ENCODE peak calls at places on chromosome X, in six cellular contexts. O is stomach, F is esophagus muscularis mucosa, V is SK-N-SH, U is HepG2, J is A549. I is an unnamed sample. For H3K9me3, the result is how much of the 10 kb centered on the place peaks cover.

GRCh38 chrX:13778916-13779315 is 38.0 kb downstream of the GPM6B start:
- DNase-seq in O (no peak), F (no peak), V (no peak), U (no peak), J (no peak), I (no peak)

GRCh38 chrX:43559643-43560042 is 96.5 kb upstream of the MAOA start:
- DNase-seq in O (peak), F (no peak), V (peak), U (peak), J (peak), I (no peak)

GRCh38 chrX:9797961-9798360 is 11.7 kb downstream of the SHROOM2 start:
- DNase-seq in O (no peak), F (no peak), V (no peak), U (no peak), J (no peak), I (no peak)

GRCh38 chrX:105495376-105495775 is 274.9 kb upstream of the TEX13A start:
- DNase-seq in O (no peak), F (no peak), V (no peak), U (no peak), J (no peak), I (no peak)

GRCh38 chrX:132986556-132986955 is 28.1 kb upstream of the HS6ST2 start:
- DNase-seq in O (no peak), F (no peak), V (no peak), U (no peak), J (no peak), I (no peak)

GRCh38 chrX:119121341-119121740 is 6.3 kb downstream of the KIAA1210 start:
- DNase-seq in O (no peak), F (no peak), V (no peak), U (no peak), J (no peak), I (no peak)

GRCh38 chrX:119655125-119655524 is 37.8 kb downstream of the SEPTIN6 start:
- DNase-seq in O (no peak), F (no peak), V (peak), U (no peak), J (no peak), I (no peak)

GRCh38 chrX:140762061-140762460 is 52.5 kb downstream of the LINC00632 start:
- DNase-seq in O (peak), F (no peak), V (peak), U (peak), J (peak), I (no peak)

GRCh38 chrX:100710816-100711215 is 21.1 kb downstream of the SYTL4 start:
- DNase-seq in O (no peak), F (no peak), V (no peak), U (no peak), J (no peak), I (no peak)

GRCh38 chrX:31353095-31353494 is 281.3 kb upstream of the FTHL17 start:
- DNase-seq in O (no peak), F (no peak), V (no peak), U (no peak), J (no peak), I (no peak)

GRCh38 chrX:38804481-38805293 is 3.4 kb downstream of the MID1IP1 start:
- DNase-seq in O (peak), F (no peak), V (peak), U (no peak), J (peak), I (no peak)

GRCh38 chrX:9730078-9730477 is 35.6 kb downstream of the GPR143 start:
- DNase-seq in O (no peak), F (no peak), V (no peak), U (no peak), J (no peak), I (no peak)

GRCh38 chrX:14497184-14497666 is 32.1 kb upstream of the GLRA2 start:
- DNase-seq in O (no peak), F (no peak), V (no peak), U (no peak), J (no peak), I (no peak)

GRCh38 chrX:65502618-65503017 is 32.0 kb downstream of the LAS1L start:
- DNase-seq in O (no peak), F (no peak), V (no peak), U (no peak), J (no peak), I (no peak)

GRCh38 chrX:145923376-145923775 is 105.7 kb downstream of the SLITRK2 start:
- DNase-seq in O (no peak), F (no peak), V (no peak), U (no peak), J (no peak), I (no peak)

GRCh38 chrX:68889244-68889643 is 60.4 kb downstream of the EFNB1 start:
- DNase-seq in O (no peak), F (no peak), V (no peak), U (no peak), J (no peak), I (no peak)

GRCh38 chrX:68789966-68790365 is 38.9 kb upstream of the EFNB1 start:
- DNase-seq in O (no peak), F (no peak), V (no peak), U (no peak), J (no peak), I (no peak)

GRCh38 chrX:40628506-40628905 is 5.3 kb downstream of the MPC1L start:
- DNase-seq in O (no peak), F (no peak), V (no peak), U (no peak), J (no peak), I (no peak)

GRCh38 chrX:20686256-20686655 is 419.5 kb upstream of the RPS6KA3 start:
- DNase-seq in O (no peak), F (no peak), V (no peak), U (no peak), J (no peak), I (no peak)

GRCh38 chrX:12580548-12580947 is 210.7 kb upstream of the PRPS2 start:
- DNase-seq in O (no peak), F (no peak), V (no peak), U (peak), J (peak), I (no peak)

GRCh38 chrX:65821721-65822496 is 154.5 kb downstream of the MSN start:
- DNase-seq in O (no peak), F (no peak), V (no peak), U (no peak), J (no peak), I (no peak)

GRCh38 chrX:119688856-119689455 is 4.0 kb downstream of the SEPTIN6 start:
- DNase-seq in O (no peak), F (no peak), V (no peak), U (no peak), J (no peak), I (no peak)

GRCh38 chrX:23661671-23662070 is 5.6 kb upstream of the PRDX4 start:
- DNase-seq in O (no peak), F (no peak), V (no peak), U (no peak), J (no peak), I (no peak)

GRCh38 chrX:19886888-19887531 is 390 bp downstream of the SH3KBP1 start:
- DNase-seq in O (peak), F (no peak), V (peak), U (no peak), J (peak), I (no peak)

GRCh38 chrX:20515841-20516461 is 249.2 kb upstream of the RPS6KA3 start:
- DNase-seq in O (no peak), F (no peak), V (no peak), U (peak), J (peak), I (no peak)

GRCh38 chrX:150324035-150324728 is 38.9 kb upstream of the MAMLD1 start:
- DNase-seq in O (no peak), F (no peak), V (no peak), U (peak), J (peak), I (no peak)

GRCh38 chrX:38578152-38578551 is 16.8 kb downstream of the TSPAN7 start:
- DNase-seq in O (no peak), F (no peak), V (no peak), U (peak), J (no peak), I (no peak)

GRCh38 chrX:126137899-126138298 is 28.2 kb downstream of the DCAF12L2 start:
- DNase-seq in O (no peak), F (no peak), V (peak), U (no peak), J (no peak), I (no peak)

GRCh38 chrX:131985526-131986049 is 37.5 kb upstream of the STK26 start:
- DNase-seq in O (no peak), F (no peak), V (no peak), U (peak), J (no peak), I (no peak)

GRCh38 chrX:55167124-55167523 is 53.0 kb upstream of the PAGE5 start:
- DNase-seq in O (no peak), F (no peak), V (no peak), U (no peak), J (no peak), I (no peak)

GRCh38 chrX:119640621-119641020 is 34.4 kb upstream of the NKRF start:
- DNase-seq in O (no peak), F (no peak), V (no peak), U (no peak), J (no peak), I (no peak)

GRCh38 chrX:16491461-16491860 is 158.5 kb upstream of the S100G start:
- DNase-seq in O (no peak), F (no peak), V (no peak), U (no peak), J (no peak), I (no peak)

GRCh38 chrX:103343105-103343504 is 13.1 kb downstream of the TCEAL7 start:
- DNase-seq in O (peak), F (no peak), V (peak), U (no peak), J (peak), I (peak)

GRCh38 chrX:14694631-14695030 is 165.3 kb downstream of the GLRA2 start:
- DNase-seq in O (no peak), F (no peak), V (no peak), U (no peak), J (no peak), I (no peak)

GRCh38 chrX:133190877-133191738 is 27.0 kb downstream of the TFDP3 start:
- DNase-seq in O (no peak), F (no peak), V (no peak), U (no peak), J (no peak), I (no peak)

GRCh38 chrX:39905475-39905889 is 192.3 kb downstream of the BCOR start:
- DNase-seq in O (no peak), F (no peak), V (peak), U (no peak), J (no peak), I (no peak)

GRCh38 chrX:123859409-123859827 is 435 bp upstream of the XIAP start:
- DNase-seq in O (peak), F (peak), V (peak), U (no peak), J (no peak), I (peak)

DNA sequence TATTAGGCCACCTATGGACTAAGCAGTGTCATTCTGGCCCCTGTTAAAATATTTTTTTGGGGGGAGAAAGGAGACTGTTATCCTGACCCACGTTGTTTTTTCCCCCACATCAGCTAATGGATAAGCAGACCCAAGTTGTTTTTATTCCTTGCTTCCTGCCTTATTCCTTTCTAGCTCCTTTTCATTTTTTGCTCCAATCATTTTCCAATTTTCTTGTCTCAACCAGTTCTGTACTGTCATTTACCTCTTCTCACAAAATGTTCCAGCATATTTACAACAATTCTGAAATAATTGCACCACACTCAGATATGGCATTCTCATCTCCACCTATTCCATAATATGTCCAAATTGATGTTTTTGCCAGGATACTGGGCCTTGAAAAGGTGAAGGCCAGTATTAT is 150.3 kb downstream of the NEXMIF start:
- DNase-seq in O (no peak), F (no peak), V (no peak), U (no peak), J (no peak), I (no peak)
- TF ChIP-seq EP300 in O (no peak), F (no peak), V (no peak), U (no peak), J (no peak), I (no peak)

DNA sequence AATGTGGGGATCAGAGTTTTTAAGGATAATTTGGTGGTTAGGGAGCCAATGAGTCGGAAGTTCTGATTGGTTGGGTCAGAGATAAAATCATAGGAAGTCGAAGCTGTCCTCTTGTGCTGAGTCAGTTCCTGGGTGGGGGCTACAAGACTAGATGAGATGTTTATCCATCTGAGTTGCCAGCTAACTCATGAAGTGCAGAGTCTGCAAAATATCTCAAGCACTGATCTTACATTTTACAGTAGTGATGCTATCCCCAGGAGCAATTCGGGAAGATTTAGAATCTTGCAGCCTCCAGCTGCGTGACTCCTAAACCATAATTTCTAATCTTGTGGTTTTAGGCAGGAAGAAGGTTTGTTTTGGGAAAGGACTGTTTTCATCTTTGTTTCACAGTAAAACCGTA is 565.8 kb upstream of the SPANXN1 start:
- DNase-seq in O (no peak), F (no peak), V (no peak), U (no peak), J (no peak), I (no peak)
- H3K9me3 ChIP-seq in O (under half), F (under half), V (under half), U (half or more), J (under half), I (under half)

GRCh38 chrX:34918091-34918736 is 24.4 kb upstream of the FAM47B start:
- DNase-seq in O (no peak), F (no peak), V (no peak), U (no peak), J (peak), I (peak)

GRCh38 chrX:34915463-34916225 is 27.0 kb upstream of the FAM47B start:
- DNase-seq in O (no peak), F (no peak), V (no peak), U (no peak), J (no peak), I (no peak)

GRCh38 chrX:34917146-34917545 is 25.4 kb upstream of the FAM47B start:
- DNase-seq in O (no peak), F (no peak), V (no peak), U (no peak), J (no peak), I (no peak)

DNA sequence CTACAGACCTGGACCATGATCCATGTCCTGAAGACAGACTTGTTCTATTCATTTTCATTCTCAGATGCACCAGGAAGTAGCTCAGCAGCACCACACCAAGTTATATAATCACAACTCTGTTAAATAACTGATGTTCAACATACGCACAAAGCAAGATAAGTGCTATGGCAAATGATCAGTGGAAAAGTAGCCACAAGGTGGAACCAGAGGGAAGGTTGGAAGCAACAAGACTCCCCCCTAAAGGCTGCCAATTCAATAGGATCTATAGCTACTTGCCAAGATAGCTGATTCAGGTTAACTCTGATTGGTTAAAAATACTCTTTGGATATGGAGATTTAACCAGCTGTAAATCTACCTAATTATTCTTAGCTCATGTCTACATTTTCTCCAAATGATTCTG is 23.7 kb upstream of the FAM47B start:
- DNase-seq in O (no peak), F (no peak), V (peak), U (peak), J (peak), I (no peak)
- TF ChIP-seq CTCF in O (no peak), F (peak), V (peak), U (no peak), J (peak), I (no peak)

GRCh38 chrX:71166461-71166860 is 21.8 kb downstream of the NLGN3 start:
- DNase-seq in O (no peak), F (no peak), V (no peak), U (no peak), J (no peak), I (no peak)

GRCh38 chrX:71169586-71169985 is 24.9 kb downstream of the NLGN3 start:
- DNase-seq in O (no peak), F (no peak), V (no peak), U (no peak), J (no peak), I (no peak)

GRCh38 chrX:71170660-71171059 is 26.0 kb downstream of the NLGN3 start:
- DNase-seq in O (no peak), F (no peak), V (no peak), U (no peak), J (no peak), I (no peak)

GRCh38 chrX:71167031-71167781 is 22.6 kb downstream of the NLGN3 start:
- DNase-seq in O (no peak), F (no peak), V (no peak), U (no peak), J (no peak), I (no peak)

GRCh38 chrX:71168134-71168533 is 23.5 kb downstream of the NLGN3 start:
- DNase-seq in O (no peak), F (no peak), V (no peak), U (peak), J (no peak), I (no peak)
- TF ChIP-seq EP300 in O (no peak), F (no peak), V (no peak), U (no peak), J (no peak), I (no peak)

GRCh38 chrX:73849054-73849453 is 286.1 kb downstream of the CHIC1 start:
- DNase-seq in O (no peak), F (no peak), V (no peak), U (no peak), J (no peak), I (no peak)
- H3K9me3 ChIP-seq in O (under half), F (under half), V (under half), U (under half), J (under half), I (under half)

DNA sequence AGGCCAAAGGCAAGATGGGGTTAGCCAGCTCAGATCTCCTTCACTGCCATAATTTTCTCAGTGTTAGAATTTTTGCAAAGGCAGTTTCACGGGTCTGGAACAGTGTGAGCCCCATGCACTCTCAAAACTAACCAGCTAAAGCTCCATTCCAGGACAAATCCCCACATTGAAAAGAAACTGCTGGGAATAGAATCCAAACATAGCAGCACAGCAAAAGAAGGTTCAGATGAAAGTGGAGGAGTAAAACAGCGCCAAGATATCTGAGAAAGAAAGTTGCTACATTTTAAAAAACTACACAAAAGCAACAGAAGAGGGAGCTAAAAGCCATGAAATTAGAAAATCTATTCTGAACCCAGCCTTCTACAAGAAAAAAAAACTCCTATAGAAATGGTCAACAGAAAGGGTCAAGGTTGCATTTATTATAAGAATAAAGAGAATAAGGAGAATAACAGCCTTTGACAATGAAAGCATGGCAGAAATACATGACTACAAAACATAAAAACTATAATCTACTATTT is 39.6 kb upstream of the SLC7A3 start:
- DNase-seq in O (no peak), F (no peak), V (peak), U (peak), J (peak), I (no peak)
- TF ChIP-seq CTCF in O (no peak), F (peak), V (peak), U (peak), J (peak), I (peak)

I was measured in tibial nerve.